ENCODE peak calls at places on chromosomes 12 and 14, in four cellular contexts. U is psoas muscle, C is hepatocyte, W is retinal pigment epithelial cell. X is an unnamed sample.

GRCh38 chr12:39061576-39061975 is 156.2 kb upstream of the CPNE8 start:
- DNase-seq in U (no peak), C (no peak), W (no peak), X (no peak)

GRCh38 chr12:91627225-91627624 is 444.6 kb upstream of the DCN start:
- DNase-seq in U (no peak), C (no peak), W (no peak), X (no peak)

GRCh38 chr14:88879016-88879415 is 54.6 kb downstream of the TTC8 start:
- DNase-seq in U (no peak), C (no peak), W (no peak), X (peak; percentile 16)

GRCh38 chr12:63151061-63151897 is at the start of gene AVPR1A:
- DNase-seq in U (peak; percentile 43), C (peak; percentile 41), W (no peak), X (no peak)

GRCh38 chr12:109475993-109476806 is 900 bp downstream of the KCTD10 start:
- DNase-seq in U (no peak), C (no peak), W (no peak), X (no peak)

GRCh38 chr12:46938071-46938678 is 112.4 kb upstream of the SLC38A4 start:
- DNase-seq in U (no peak), C (no peak), W (no peak), X (no peak)

GRCh38 chr14:95374262-95374997 is 54.7 kb upstream of the CLMN start:
- DNase-seq in U (no peak), C (no peak), W (no peak), X (no peak)

GRCh38 chr12:116720129-116720528 is 17.7 kb downstream of the SPRING1 start:
- DNase-seq in U (no peak), C (no peak), W (no peak), X (no peak)

GRCh38 chr14:66288511-66288910 is 197.7 kb upstream of the CCDC196 start:
- DNase-seq in U (no peak), C (no peak), W (no peak), X (peak; percentile 9)

GRCh38 chr14:75995372-75996041 is 9.9 kb downstream of the IFT43 start:
- DNase-seq in U (peak; percentile 83), C (no peak), W (no peak), X (no peak)

GRCh38 chr14:35878272-35879140 is 52.4 kb downstream of the BRMS1L start:
- DNase-seq in U (no peak), C (peak; percentile 61), W (peak; percentile 39), X (peak; percentile 58)

GRCh38 chr12:64160718-64161060 is 61.4 kb downstream of the KICS2 start:
- DNase-seq in U (no peak), C (no peak), W (no peak), X (no peak)

GRCh38 chr12:49092086-49092815 is 2.4 kb downstream of the DHH start:
- DNase-seq in U (no peak), C (peak; percentile 47), W (no peak), X (no peak)

GRCh38 chr12:87756111-87756510 is 273.1 kb downstream of the C12orf50 start:
- DNase-seq in U (no peak), C (peak; percentile 5), W (no peak), X (peak; percentile 84)

GRCh38 chr14:78983126-78983525 is 813.0 kb downstream of the NRXN3 start:
- DNase-seq in U (no peak), C (no peak), W (no peak), X (no peak)

GRCh38 chr12:126342866-126343265 is 1277.6 kb downstream of the AACS start:
- DNase-seq in U (no peak), C (no peak), W (no peak), X (no peak)

GRCh38 chr12:79661629-79662028 is 29.1 kb downstream of the PAWR start:
- DNase-seq in U (no peak), C (no peak), W (no peak), X (no peak)

GRCh38 chr12:55072093-55072492 is 52.3 kb downstream of the NEUROD4 start:
- DNase-seq in U (peak; percentile 72), C (peak; percentile 55), W (no peak), X (no peak)

GRCh38 chr12:55063291-55063690 is 43.5 kb downstream of the NEUROD4 start:
- DNase-seq in U (no peak), C (no peak), W (no peak), X (no peak)

GRCh38 chr12:55067701-55068100 is 47.9 kb downstream of the NEUROD4 start:
- DNase-seq in U (no peak), C (no peak), W (no peak), X (no peak)

GRCh38 chr12:55073043-55074022 is 52.9 kb upstream of the OR9K2 start:
- DNase-seq in U (peak; percentile 77), C (peak; percentile 87), W (peak; percentile 31), X (peak; percentile 25)

DNA sequence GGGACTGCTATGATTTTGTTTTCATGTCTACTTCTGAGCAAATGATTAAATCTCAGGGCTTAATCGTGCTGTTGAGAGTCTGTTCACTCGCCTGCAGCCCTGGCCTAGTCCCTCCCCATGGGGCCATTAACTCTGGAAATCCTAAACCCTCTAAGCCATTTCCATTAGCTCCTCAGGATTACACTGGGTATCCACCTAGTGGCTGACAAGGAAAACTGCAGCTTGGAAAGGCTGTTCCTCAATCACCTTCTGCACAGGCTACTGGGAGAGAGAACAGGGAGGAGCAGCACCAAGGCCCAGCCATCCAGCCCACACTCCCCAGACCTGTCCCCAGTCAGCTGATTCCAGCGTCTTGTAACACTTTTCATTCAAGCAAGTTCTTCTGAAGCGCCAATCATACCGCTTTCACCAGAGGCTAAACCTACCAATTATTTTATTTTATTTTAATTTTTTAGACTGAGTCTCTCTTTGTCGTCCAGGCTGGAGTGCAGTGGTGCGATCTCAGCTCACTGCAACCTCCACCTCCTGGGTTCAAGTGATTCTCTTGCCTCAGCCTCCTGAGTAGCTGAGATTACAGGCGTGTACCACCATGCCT is 48.7 kb downstream of the NEUROD4 start:
- DNase-seq in U (no peak), C (peak; percentile 73), W (peak; percentile 9), X (no peak)
- TF ChIP-seq CTCF in U (peak; percentile 60), C (peak; percentile 61), W (peak; percentile 88), X (peak; percentile 79)

GRCh38 chr12:122729583-122730214 is 945 bp downstream of the HCAR1 start:
- DNase-seq in U (no peak), C (no peak), W (no peak), X (no peak)

GRCh38 chr12:122730215-122731014 is at the start of gene HCAR1:
- DNase-seq in U (no peak), C (peak; percentile 24), W (no peak), X (no peak)

GRCh38 chr12:122732611-122733010 is 2.0 kb upstream of the HCAR1 start:
- DNase-seq in U (no peak), C (no peak), W (no peak), X (no peak)

DNA sequence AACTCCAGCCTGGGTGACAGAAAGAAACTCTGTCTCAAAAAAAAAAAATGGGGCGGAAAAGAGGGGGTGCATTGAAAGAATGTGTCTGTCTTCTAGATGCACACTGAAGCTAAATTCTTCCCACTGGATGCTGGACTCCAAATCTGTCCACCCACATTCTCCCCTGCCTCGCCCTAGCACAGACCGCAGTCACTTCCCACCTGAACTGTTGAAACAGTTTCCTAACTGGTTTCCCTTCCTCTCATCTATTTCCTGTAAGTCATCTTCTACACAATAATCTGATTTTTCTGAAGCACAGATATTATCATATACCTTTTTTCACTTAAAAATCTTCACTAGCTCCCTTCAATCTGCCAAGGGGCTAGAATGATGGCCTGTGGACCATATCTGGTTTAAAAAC is 1.5 kb upstream of the HCAR1 start:
- DNase-seq in U (no peak), C (no peak), W (no peak), X (no peak)
- H3K4me3 ChIP-seq in U (no peak overlapping the region), C (no peak overlapping the region), W (no peak overlapping the region), X (no peak overlapping the region)

GRCh38 chr14:23076785-23077408 is 18.0 kb downstream of the ACIN1 start:
- DNase-seq in U (no peak), C (peak; percentile 57), W (no peak), X (no peak)
- TF ChIP-seq CTCF in U (peak; percentile 66), C (peak; percentile 61), W (peak; percentile 71), X (peak; percentile 55)

DNA sequence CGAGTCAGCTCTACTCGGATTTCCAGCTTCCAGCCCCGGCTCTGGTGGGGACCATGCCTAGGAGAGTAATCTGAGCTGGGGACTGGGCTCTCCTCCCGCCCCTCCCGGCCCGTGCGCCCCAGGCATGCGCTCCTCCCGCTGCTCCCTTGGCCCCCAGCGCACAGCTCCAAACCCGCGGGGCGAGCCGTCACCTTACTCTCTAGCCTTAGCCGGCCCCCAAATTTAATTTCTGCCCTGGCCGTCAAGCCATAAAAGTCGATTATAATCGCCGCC is 41.7 kb upstream of the CAPRIN2 start:
- DNase-seq in U (peak; percentile 62), C (peak; percentile 49), W (no peak), X (no peak)
- H3K4me3 ChIP-seq in U (peak overlapping the region; percentile 88), C (peak overlapping the region; percentile 57), W (peak overlapping the region; percentile 73), X (peak overlapping the region; percentile 66)